ENCODE peak calls at places on chromosomes 13 and 19, in eight cellular contexts. X is K562; V is naive thymus-derived CD4-positive, alpha-beta T cell; C is T-helper 17 cell; H is GM23338; E is CD4-positive, alpha-beta T cell; L is RWPE2; Z is activated CD8-positive, alpha-beta T cell treated with anti-CD3 and anti-CD28 coated beads for 36 hours. K is an unnamed sample.

GRCh38 chr19:53892981-53893325 is 11.0 kb downstream of the PRKCG start:
- ATAC-seq in C (no peak), Z (peak; percentile 28), L (peak; percentile 37), H (peak; percentile 66), X (peak; percentile 78), E (no peak), V (no peak), K (no peak)

GRCh38 chr13:73336789-73337188 is 278.0 kb downstream of the KLF5 start:
- ATAC-seq in X (no peak), H (no peak), V (no peak), Z (no peak), E (no peak), L (peak; percentile 31), C (no peak), K (no peak)

GRCh38 chr19:9673912-9674668 is 810 bp downstream of the ZNF562 start:
- ATAC-seq in X (peak; percentile 39), L (peak; percentile 36), V (peak; percentile 25), C (no peak), E (no peak), H (no peak), Z (peak; percentile 60), K (no peak)

GRCh38 chr19:47613165-47614146 is 4.5 kb downstream of the BICRA start:
- ATAC-seq in C (no peak), Z (no peak), E (no peak), X (no peak), V (no peak), H (peak; percentile 35), L (no peak), K (no peak)

GRCh38 chr13:112836940-112837339 is 132.1 kb upstream of the MCF2L start:
- ATAC-seq in Z (no peak), X (no peak), C (no peak), H (no peak), E (no peak), V (no peak), L (no peak), K (peak; percentile 16)

GRCh38 chr19:29040291-29040690 is 172.7 kb downstream of the UQCRFS1 start:
- ATAC-seq in X (no peak), Z (no peak), V (no peak), E (no peak), C (no peak), H (no peak), L (no peak), K (no peak)

GRCh38 chr19:15836345-15836594 is 20.8 kb upstream of the OR10H1 start:
- ATAC-seq in E (no peak), L (peak; percentile 5), X (no peak), V (no peak), C (no peak), H (no peak), Z (no peak), K (no peak)

GRCh38 chr19:633786-634639 is 676 bp upstream of the POLRMT start:
- ATAC-seq in C (no peak), X (no peak), H (no peak), E (peak; percentile 3), L (no peak), V (no peak), Z (peak; percentile 10), K (no peak)